ENCODE peak calls at places on chromosome 2, in seven cellular contexts. D is mammary epithelial cell, H is IMR-90, M is GM23338, W is A549, X is fibroblast of lung, R is mesendoderm. Q is an unnamed sample.
A peak's percentile ranks its signal among the peaks of the same experiment; 100 is the strongest.

GRCh38 chr2:239234151-239234825 is 166.5 kb downstream of the HDAC4 start:
- DNase-seq in D (no peak), H (no peak), M (no peak), W (no peak), X (no peak), R (no peak), Q (peak; percentile 60)

GRCh38 chr2:181124499-181124898 is 144.1 kb downstream of the UBE2E3 start:
- DNase-seq in D (no peak), H (peak; percentile 22), M (peak; percentile 11), W (no peak), X (peak; percentile 41), R (no peak), Q (no peak)

GRCh38 chr2:64819774-64820688 is 166.3 kb upstream of the SERTAD2 start:
- DNase-seq in D (no peak), H (no peak), M (no peak), W (no peak), X (no peak), R (no peak), Q (peak; percentile 49)

GRCh38 chr2:18117592-18117991 is 239.1 kb downstream of the KCNS3 start:
- DNase-seq in D (peak; percentile 43), H (peak; percentile 41), M (peak; percentile 78), W (no peak), X (peak; percentile 34), R (peak; percentile 59), Q (peak; percentile 79)

GRCh38 chr2:33477473-33478468 is 1.3 kb downstream of the RASGRP3 start:
- DNase-seq in D (no peak), H (no peak), M (no peak), W (no peak), X (no peak), R (peak; percentile 55), Q (peak; percentile 81)

GRCh38 chr2:69181806-69182427 is 168.9 kb downstream of the ANTXR1 start:
- DNase-seq in D (no peak), H (no peak), M (no peak), W (no peak), X (peak; percentile 38), R (no peak), Q (no peak)

GRCh38 chr2:20570249-20570648 is 80.6 kb downstream of the HS1BP3 start:
- DNase-seq in D (no peak), H (no peak), M (no peak), W (no peak), X (no peak), R (no peak), Q (no peak)

GRCh38 chr2:189249171-189249570 is 69.6 kb upstream of the COL5A2 start:
- DNase-seq in D (peak; percentile 32), H (peak; percentile 85), M (no peak), W (no peak), X (peak; percentile 80), R (no peak), Q (no peak)

GRCh38 chr2:17899871-17900270 is 21.4 kb downstream of the KCNS3 start:
- DNase-seq in D (no peak), H (no peak), M (no peak), W (no peak), X (no peak), R (no peak), Q (no peak)

DNA sequence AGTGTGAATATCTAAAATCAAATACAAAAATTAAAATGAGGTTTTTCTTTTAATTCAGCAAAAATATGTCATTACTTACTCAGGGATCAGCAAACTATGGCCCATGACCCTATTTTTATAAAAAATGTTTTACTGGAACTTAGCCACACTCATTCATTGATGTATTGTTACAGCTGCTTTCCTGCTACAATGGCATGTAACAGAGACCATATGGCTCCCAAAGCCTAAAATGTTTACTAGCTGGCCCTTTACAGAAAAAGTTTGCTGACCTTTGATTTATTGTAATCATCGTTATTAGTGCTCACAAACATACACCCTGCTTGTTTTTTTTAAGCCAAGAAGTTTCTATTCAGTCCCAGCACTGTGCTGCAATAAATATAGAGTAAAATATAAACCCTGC is 120.3 kb downstream of the PLA2R1 start:
- DNase-seq in D (no peak), H (no peak), M (no peak), W (no peak), X (no peak), R (no peak), Q (no peak)
- H3K4me2 ChIP-seq in D (no peak overlapping the region), H (no peak overlapping the region), M (no peak overlapping the region), W (no peak overlapping the region), X (no peak overlapping the region), R (no peak overlapping the region), Q (no peak overlapping the region)

GRCh38 chr2:235627682-235628081 is 133.8 kb downstream of the AGAP1 start:
- DNase-seq in D (no peak), H (no peak), M (no peak), W (no peak), X (no peak), R (no peak), Q (no peak)
- H3K4me2 ChIP-seq in D (no peak overlapping the region), H (no peak overlapping the region), M (no peak overlapping the region), W (no peak overlapping the region), X (no peak overlapping the region), R (no peak overlapping the region), Q (no peak overlapping the region)

DNA sequence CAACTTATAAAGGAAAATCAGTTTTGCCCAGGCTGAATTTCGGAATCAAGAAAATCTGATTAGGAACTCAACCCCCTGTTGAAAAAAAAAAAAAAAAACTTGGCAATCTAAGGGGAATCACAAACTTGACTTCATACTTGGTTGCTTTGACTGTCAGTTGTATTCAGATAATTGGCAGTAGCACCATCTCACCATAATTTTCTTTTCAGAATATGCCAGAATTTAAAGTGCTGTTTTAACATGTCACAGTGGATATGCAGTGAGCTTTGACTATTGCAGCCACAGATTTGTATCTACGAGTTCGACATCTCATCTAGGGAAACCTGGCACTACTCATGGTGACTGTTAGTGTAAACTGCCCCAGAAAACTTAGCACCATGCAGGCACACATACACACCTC is 761.4 kb upstream of the KLHL29 start:
- DNase-seq in D (no peak), H (no peak), M (no peak), W (no peak), X (no peak), R (no peak), Q (no peak)
- H3K4me2 ChIP-seq in D (no peak overlapping the region), H (no peak overlapping the region), M (no peak overlapping the region), W (no peak overlapping the region), X (no peak overlapping the region), R (no peak overlapping the region), Q (no peak overlapping the region)

GRCh38 chr2:219081701-219082331 is 21.1 kb upstream of the IHH start:
- DNase-seq in D (no peak), H (no peak), M (no peak), W (no peak), X (no peak), R (no peak), Q (no peak)
- H3K4me2 ChIP-seq in D (no peak overlapping the region), H (no peak overlapping the region), M (no peak overlapping the region), W (no peak overlapping the region), X (no peak overlapping the region), R (no peak overlapping the region), Q (no peak overlapping the region)

GRCh38 chr2:182946949-182947348 is 80.5 kb upstream of the FRZB start:
- DNase-seq in D (no peak), H (peak; percentile 22), M (no peak), W (no peak), X (peak; percentile 30), R (no peak), Q (no peak)

GRCh38 chr2:182942756-182943155 is 76.3 kb upstream of the FRZB start:
- DNase-seq in D (no peak), H (no peak), M (no peak), W (no peak), X (no peak), R (no peak), Q (no peak)

GRCh38 chr2:182941121-182941713 is 74.8 kb upstream of the FRZB start:
- DNase-seq in D (no peak), H (no peak), M (no peak), W (no peak), X (no peak), R (no peak), Q (no peak)

GRCh38 chr2:182941939-182942338 is 75.5 kb upstream of the FRZB start:
- DNase-seq in D (no peak), H (peak; percentile 70), M (no peak), W (no peak), X (no peak), R (no peak), Q (no peak)

GRCh38 chr2:182943339-182943738 is 76.9 kb upstream of the FRZB start:
- DNase-seq in D (no peak), H (no peak), M (no peak), W (no peak), X (no peak), R (no peak), Q (no peak)
- H3K4me2 ChIP-seq in D (no peak overlapping the region), H (no peak overlapping the region), M (no peak overlapping the region), W (no peak overlapping the region), X (no peak overlapping the region), R (no peak overlapping the region), Q (no peak overlapping the region)

DNA sequence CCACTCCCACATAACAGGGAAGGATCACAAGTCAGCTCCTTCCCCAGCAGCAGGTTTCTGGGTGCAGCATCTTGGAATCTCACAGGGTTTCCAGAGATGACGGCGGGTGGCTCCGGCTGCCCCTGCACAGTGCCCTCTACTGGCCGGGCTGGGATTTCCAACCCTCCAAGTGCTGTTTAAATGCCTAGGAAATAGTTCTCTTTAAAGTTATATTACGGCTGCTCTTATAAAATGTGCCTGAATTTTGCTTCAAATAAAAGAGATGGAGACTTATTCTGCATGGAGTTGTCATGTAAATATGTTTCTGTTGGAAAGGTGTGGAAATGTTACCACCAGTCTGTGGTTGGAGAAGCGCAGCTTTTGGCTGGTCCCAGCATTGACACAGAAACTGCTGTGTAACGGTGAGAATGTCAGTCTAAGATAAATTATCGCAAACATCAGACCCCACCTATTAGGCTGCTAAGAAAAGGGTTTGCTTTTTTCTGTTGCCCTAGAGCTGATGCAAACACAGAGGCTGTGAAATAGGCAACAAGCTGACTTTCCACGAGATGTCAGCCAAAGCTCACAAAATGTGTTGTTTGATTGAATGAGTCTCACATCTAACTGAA is 3.3 kb upstream of the HJURP start:
- DNase-seq in D (peak; percentile 21), H (no peak), M (peak; percentile 73), W (peak; percentile 69), X (no peak), R (peak; percentile 64), Q (peak; percentile 43)
- H3K4me2 ChIP-seq in D (no peak overlapping the region), H (no peak overlapping the region), M (no peak overlapping the region), W (peak overlapping the region; percentile 72), X (no peak overlapping the region), R (no peak overlapping the region), Q (no peak overlapping the region)

DNA sequence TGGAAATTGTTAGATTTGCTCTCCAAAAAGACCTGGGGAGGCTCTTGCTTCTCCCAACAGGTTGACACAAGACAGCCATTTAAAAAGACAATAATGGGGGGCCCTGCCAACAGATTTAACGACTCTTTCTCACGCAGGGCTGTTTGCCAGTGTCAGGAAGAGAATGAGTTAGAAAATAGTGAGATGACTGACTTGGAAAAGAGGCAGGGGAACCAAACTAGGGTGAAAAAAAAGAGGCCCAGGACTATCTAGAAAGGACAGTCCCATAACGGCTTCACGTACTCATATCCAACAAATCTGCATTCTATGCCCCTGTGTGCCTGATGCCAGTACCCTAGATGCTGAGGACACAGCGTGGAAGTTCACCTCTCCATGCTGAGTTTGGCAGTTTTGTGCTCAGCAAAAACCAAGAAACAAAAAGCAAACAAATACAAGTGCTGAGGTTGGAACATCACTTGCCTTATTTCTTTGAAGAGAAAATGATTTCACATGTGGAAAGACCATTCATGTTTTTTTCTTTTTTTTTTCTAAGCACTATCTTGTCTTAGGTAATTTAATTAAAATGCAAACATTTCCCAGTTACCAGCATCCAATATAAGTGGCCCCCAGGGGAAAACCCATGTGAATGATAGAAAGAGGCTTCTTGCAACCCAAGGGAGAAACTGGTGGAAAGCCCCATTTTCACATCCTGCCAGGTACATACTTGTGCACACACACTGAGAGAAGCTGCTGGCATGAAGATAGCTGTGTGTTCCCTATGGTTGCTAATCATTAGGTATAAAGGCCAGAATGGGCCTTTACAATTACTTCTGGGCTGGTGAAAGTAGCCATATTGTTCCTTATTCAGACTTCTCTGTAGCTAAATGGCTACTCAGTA is 10.6 kb upstream of the WIPF1 start:
- DNase-seq in D (no peak), H (no peak), M (no peak), W (no peak), X (no peak), R (no peak), Q (peak; percentile 86)
- H3K4me2 ChIP-seq in D (no peak overlapping the region), H (no peak overlapping the region), M (no peak overlapping the region), W (no peak overlapping the region), X (no peak overlapping the region), R (no peak overlapping the region), Q (peak overlapping the region; percentile 56)